ENCODE peak calls at places on chromosome 17, in eight cellular contexts. M is OCI-LY7, X is AG10803, O is tibial nerve, Q is body of pancreas, V is fibroblast of mammary gland, I is BJ, C is SK-N-SH. H is an unnamed sample.
A peak's percentile ranks its signal among the peaks of the same experiment; 100 is the strongest.

GRCh38 chr17:83155128-83156081 is 76.0 kb downstream of the METRNL start:
- DNase-seq in V (peak; percentile 90), I (peak; percentile 97), X (peak; percentile 99), M (no peak), Q (peak; percentile 5), O (no peak), C (peak; percentile 70), H (peak; percentile 95)

GRCh38 chr17:55710829-55711496 is 11.7 kb downstream of the TMEM100 start:
- DNase-seq in V (no peak), X (no peak), O (no peak), I (no peak), C (no peak), Q (no peak), M (no peak), H (no peak)

GRCh38 chr17:3916825-3917224 is 560 bp upstream of the P2RX1 start:
- DNase-seq in Q (no peak), X (no peak), I (no peak), V (no peak), C (no peak), O (no peak), M (no peak), H (no peak)

GRCh38 chr17:58007781-58008706 is 998 bp upstream of the SRSF1 start:
- DNase-seq in I (no peak), M (no peak), Q (no peak), C (peak; percentile 45), O (no peak), X (no peak), V (no peak), H (no peak)

GRCh38 chr17:42937712-42938596 is 26.3 kb downstream of the AARSD1 start:
- DNase-seq in I (peak; percentile 2), C (peak; percentile 68), O (no peak), Q (peak; percentile 46), M (peak; percentile 78), V (peak; percentile 66), X (peak; percentile 64), H (peak; percentile 63)

GRCh38 chr17:82061047-82061925 is 4.3 kb downstream of the DUS1L start:
- DNase-seq in Q (no peak), C (no peak), V (no peak), M (no peak), X (no peak), O (no peak), I (no peak), H (no peak)

GRCh38 chr17:82465023-82465603 is 6.6 kb downstream of the NARF start:
- DNase-seq in O (no peak), I (no peak), X (no peak), V (no peak), Q (no peak), C (no peak), M (no peak), H (no peak)

GRCh38 chr17:75783069-75783783 is 1.4 kb upstream of the UNK start:
- DNase-seq in V (peak; percentile 75), C (peak; percentile 30), O (no peak), I (no peak), X (peak; percentile 67), M (peak; percentile 90), Q (no peak), H (peak; percentile 66)

DNA sequence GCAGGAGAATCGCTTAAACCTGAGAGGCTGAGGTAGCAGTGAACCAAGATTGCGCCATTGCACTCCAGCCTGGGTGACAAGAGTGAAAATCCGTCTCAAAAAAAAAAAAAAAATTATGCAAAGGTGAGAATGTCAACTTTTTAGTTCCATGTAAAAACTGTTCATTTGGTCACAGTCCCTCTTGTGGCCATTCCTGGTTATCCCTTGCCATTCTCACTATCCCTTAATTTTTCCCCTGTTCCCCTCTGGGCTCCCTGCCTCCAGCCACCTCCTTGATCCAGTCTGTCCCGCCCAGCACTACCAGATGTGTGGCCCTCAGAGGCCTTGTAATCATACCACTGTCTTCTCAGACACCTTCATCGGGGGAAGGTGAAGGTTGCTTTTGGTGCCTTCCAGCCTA is 23.4 kb downstream of the DCAF7 start:
- DNase-seq in I (no peak), M (no peak), Q (no peak), X (peak; percentile 6), V (peak; percentile 10), O (no peak), C (peak; percentile 54), H (no peak)
- TF ChIP-seq CTCF in I (peak; percentile 28), M (peak; percentile 22), Q (peak; percentile 12), X (peak; percentile 50), V (peak; percentile 39), O (no peak), C (peak; percentile 65), H (peak; percentile 75)

GRCh38 chr17:80862341-80862969 is 129.2 kb upstream of the CHMP6 start:
- DNase-seq in I (no peak), X (no peak), C (no peak), O (no peak), V (no peak), M (peak; percentile 33), Q (no peak), H (no peak)

GRCh38 chr17:80862978-80863377 is 128.7 kb upstream of the CHMP6 start:
- DNase-seq in I (no peak), O (no peak), M (no peak), Q (no peak), C (no peak), X (no peak), V (no peak), H (no peak)

GRCh38 chr17:80861360-80861861 is 130.2 kb upstream of the CHMP6 start:
- DNase-seq in Q (no peak), C (peak; percentile 91), I (no peak), O (no peak), X (no peak), M (no peak), V (no peak), H (no peak)

GRCh38 chr17:80860703-80861359 is 130.8 kb upstream of the CHMP6 start:
- DNase-seq in Q (no peak), I (no peak), M (no peak), X (no peak), O (no peak), V (no peak), C (peak; percentile 84), H (no peak)

DNA sequence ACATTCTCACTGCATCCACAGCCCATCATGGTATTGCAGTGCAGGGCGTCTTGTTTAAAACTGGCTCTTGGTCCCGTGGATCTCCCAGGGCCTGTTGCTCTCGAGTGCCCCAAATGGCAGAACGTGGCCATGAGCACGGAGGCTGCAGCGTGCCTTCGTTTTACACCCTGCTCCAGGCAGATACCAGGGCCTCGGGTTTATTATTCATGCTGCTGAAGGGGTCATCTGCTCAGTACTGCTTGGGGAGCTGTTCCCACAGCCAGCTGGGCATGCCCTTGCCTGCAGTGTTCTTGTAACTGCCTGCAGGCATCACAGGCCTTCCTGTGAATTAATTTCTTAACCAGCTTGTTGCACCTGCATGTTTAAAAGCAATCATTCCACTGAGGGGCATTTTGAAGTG is 129.7 kb upstream of the CHMP6 start:
- DNase-seq in X (peak; percentile 27), V (peak; percentile 42), Q (no peak), M (no peak), I (no peak), O (no peak), C (peak; percentile 88), H (no peak)
- TF ChIP-seq CTCF in X (peak; percentile 55), V (peak; percentile 44), Q (no peak), M (no peak), I (peak; percentile 65), O (peak; percentile 28), C (peak; percentile 58), H (peak; percentile 50)

GRCh38 chr17:50807675-50808074 is 27.7 kb upstream of the WFIKKN2 start:
- DNase-seq in M (no peak), O (no peak), C (no peak), X (no peak), V (no peak), Q (no peak), I (no peak), H (no peak)

GRCh38 chr17:50808413-50808812 is 27.0 kb upstream of the WFIKKN2 start:
- DNase-seq in O (no peak), M (no peak), X (no peak), I (no peak), V (no peak), Q (no peak), C (no peak), H (no peak)

GRCh38 chr17:50807014-50807413 is 28.4 kb upstream of the WFIKKN2 start:
- DNase-seq in X (no peak), I (no peak), M (no peak), Q (no peak), C (no peak), V (no peak), O (no peak), H (no peak)

GRCh38 chr17:50805486-50805885 is 29.9 kb upstream of the WFIKKN2 start:
- DNase-seq in V (no peak), O (no peak), C (no peak), M (no peak), X (no peak), Q (peak; percentile 73), I (no peak), H (no peak)

DNA sequence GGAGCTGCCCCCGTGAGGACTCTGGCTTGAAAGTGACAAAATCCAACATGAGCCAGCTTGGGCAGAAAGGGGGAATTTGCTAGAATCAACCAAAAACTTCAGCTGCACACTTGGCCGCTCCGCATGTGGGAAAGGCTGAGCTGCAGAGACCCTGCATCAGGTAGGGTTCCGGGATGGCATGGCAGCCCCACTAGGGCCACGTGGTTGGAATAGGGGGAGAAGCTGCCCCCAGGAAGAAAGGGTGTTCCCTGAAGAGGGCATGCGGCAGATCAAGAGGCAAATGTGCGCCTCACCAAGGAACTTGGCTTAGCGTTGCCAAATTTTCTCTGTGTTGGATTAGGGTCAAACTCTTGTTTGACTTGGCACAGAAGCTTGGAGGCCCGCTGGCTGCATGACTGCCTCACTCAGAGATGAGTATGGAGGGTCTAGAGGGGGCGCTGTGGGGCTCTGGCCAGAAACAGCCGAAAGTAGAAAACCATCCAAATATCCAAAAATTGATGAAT is 29.2 kb upstream of the WFIKKN2 start:
- DNase-seq in M (no peak), I (no peak), C (no peak), X (no peak), O (no peak), Q (peak; percentile 37), V (peak; percentile 47), H (no peak)
- TF ChIP-seq CTCF in M (peak; percentile 45), I (no peak), C (peak; percentile 48), X (no peak), O (no peak), Q (peak; percentile 31), V (peak; percentile 22), H (peak; percentile 41)

GRCh38 chr17:73954981-73955380 is 248.5 kb upstream of the RPL38 start:
- DNase-seq in M (no peak), X (no peak), O (no peak), Q (no peak), I (no peak), V (no peak), C (no peak), H (no peak)

GRCh38 chr17:73950515-73950914 is 253.0 kb upstream of the RPL38 start:
- DNase-seq in C (peak; percentile 50), I (no peak), O (no peak), V (no peak), X (no peak), M (no peak), Q (no peak), H (no peak)

GRCh38 chr17:73953206-73954033 is 250.1 kb upstream of the RPL38 start:
- DNase-seq in V (no peak), Q (no peak), M (no peak), O (no peak), I (no peak), C (no peak), X (no peak), H (no peak)

GRCh38 chr17:73952136-73952497 is 251.4 kb upstream of the RPL38 start:
- DNase-seq in X (no peak), Q (no peak), O (no peak), C (peak; percentile 64), V (no peak), M (no peak), I (no peak), H (no peak)

DNA sequence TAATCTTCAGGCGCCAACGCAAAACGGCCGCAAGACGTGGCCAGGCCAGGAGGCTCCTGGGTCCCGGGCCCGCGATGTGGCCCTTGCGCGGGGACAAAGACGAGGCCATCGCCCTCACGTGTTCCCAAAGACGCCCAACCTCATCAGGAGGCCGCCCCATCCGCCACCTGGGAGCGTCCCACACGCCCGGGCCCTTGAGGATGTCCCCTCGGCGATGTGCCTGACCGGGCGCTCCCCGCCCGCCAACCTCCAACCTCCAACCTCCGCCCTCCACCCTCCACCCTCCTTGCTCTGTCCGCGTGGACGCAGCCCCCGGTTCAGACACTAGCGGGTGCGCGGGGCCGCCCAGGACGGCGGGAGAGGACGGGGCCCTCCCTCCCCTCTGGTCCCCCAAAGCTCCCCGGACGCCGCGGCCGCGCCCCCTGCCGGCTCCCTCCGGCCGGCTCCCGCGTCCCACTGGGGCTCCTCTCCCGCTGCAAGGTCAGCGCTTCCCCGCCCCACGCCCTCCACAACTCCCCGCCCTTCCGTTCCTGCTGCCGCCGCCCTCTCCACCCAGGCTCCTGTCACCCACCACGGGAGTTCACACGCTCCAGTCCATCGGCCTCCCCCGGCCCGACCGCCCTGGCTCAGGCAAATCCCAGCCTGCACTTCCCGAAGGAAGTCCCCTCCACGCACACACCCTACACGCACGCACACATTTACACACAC is 250.8 kb upstream of the RPL38 start:
- DNase-seq in C (peak; percentile 97), X (no peak), Q (no peak), M (no peak), I (no peak), O (no peak), V (peak; percentile 11), H (no peak)
- TF ChIP-seq CTCF in C (no peak), X (peak; percentile 1), Q (peak; percentile 54), M (peak; percentile 55), I (no peak), O (peak; percentile 38), V (no peak), H (no peak)